ENCODE peak calls at places on chromosomes 2 and 18, in nine cellular contexts. T is mammary epithelial cell; I is CD8-positive, alpha-beta T cell; B is adrenal gland; N is cardiac muscle cell; F is aorta; R is MM.1S; L is transverse colon; W is pancreas. H is an unnamed sample. For H3K27me3, the result is how much of the 10 kb centered on the place peaks cover.

GRCh38 chr2:227608469-227609338 is 5.9 kb downstream of the SCYGR3 start:
- DNase-seq in T (no peak), I (no peak), B (no peak), N (no peak), F (no peak), R (peak), L (no peak), W (no peak), H (no peak)

GRCh38 chr2:143545059-143545458 is 415.8 kb downstream of the ARHGAP15 start:
- DNase-seq in T (no peak), I (no peak), B (no peak), N (no peak), F (no peak), R (no peak), L (no peak), W (no peak), H (no peak)

GRCh38 chr2:59458862-59459261 is 1094.6 kb downstream of the BCL11A start:
- DNase-seq in T (no peak), I (no peak), B (no peak), N (no peak), F (no peak), R (no peak), L (no peak), W (no peak), H (no peak)

GRCh38 chr2:28002181-28002580 is 111.7 kb downstream of the BABAM2 start:
- DNase-seq in T (no peak), I (no peak), B (no peak), N (no peak), F (no peak), R (no peak), L (no peak), W (no peak), H (no peak)

GRCh38 chr2:120862254-120863172 is 126.8 kb downstream of the GLI2 start:
- DNase-seq in T (no peak), I (no peak), B (no peak), N (no peak), F (no peak), R (no peak), L (no peak), W (peak), H (no peak)

GRCh38 chr2:205405752-205406151 is 276.5 kb upstream of the NRP2 start:
- DNase-seq in T (peak), I (no peak), B (no peak), N (peak), F (no peak), R (no peak), L (no peak), W (no peak), H (peak)

GRCh38 chr2:2095360-2096093 is 235.5 kb downstream of the MYT1L start:
- DNase-seq in T (no peak), I (no peak), B (no peak), N (no peak), F (no peak), R (no peak), L (no peak), W (no peak), H (no peak)

GRCh38 chr2:241255542-241256167 is 59.8 kb downstream of the HDLBP start:
- DNase-seq in T (no peak), I (no peak), B (peak), N (no peak), F (no peak), R (no peak), L (no peak), W (peak), H (no peak)

GRCh38 chr2:133342283-133342895 is 225.9 kb downstream of the NCKAP5 start:
- DNase-seq in T (no peak), I (no peak), B (no peak), N (no peak), F (no peak), R (no peak), L (no peak), W (no peak), H (no peak)

GRCh38 chr2:178530625-178531142 is 50.4 kb downstream of the PLEKHA3 start:
- DNase-seq in T (peak), I (no peak), B (no peak), N (no peak), F (no peak), R (peak), L (no peak), W (no peak), H (no peak)

GRCh38 chr18:494602-494983 is 5.9 kb downstream of the COLEC12 start:
- DNase-seq in T (no peak), I (no peak), B (no peak), N (peak), F (no peak), R (no peak), L (no peak), W (no peak), H (peak)

GRCh38 chr2:120912101-120912985 is 176.7 kb downstream of the GLI2 start:
- DNase-seq in T (no peak), I (no peak), B (no peak), N (peak), F (peak), R (no peak), L (peak), W (no peak), H (no peak)

GRCh38 chr2:128306081-128306930 is 12.4 kb downstream of the HS6ST1 start:
- DNase-seq in T (peak), I (no peak), B (peak), N (peak), F (peak), R (peak), L (peak), W (peak), H (peak)

GRCh38 chr2:240780023-240780831 is 39.8 kb downstream of the KIF1A start:
- DNase-seq in T (no peak), I (no peak), B (no peak), N (peak), F (no peak), R (no peak), L (no peak), W (no peak), H (no peak)

GRCh38 chr2:137992039-137992646 is 27.9 kb downstream of the HNMT start:
- DNase-seq in T (no peak), I (no peak), B (no peak), N (no peak), F (no peak), R (no peak), L (no peak), W (no peak), H (no peak)

GRCh38 chr2:126700677-126701076 is 44.7 kb downstream of the GYPC start:
- DNase-seq in T (no peak), I (no peak), B (no peak), N (peak), F (no peak), R (no peak), L (no peak), W (no peak), H (peak)

GRCh38 chr2:110101280-110101844 is 14.3 kb downstream of the MALL start:
- DNase-seq in T (peak), I (no peak), B (peak), N (peak), F (peak), R (no peak), L (peak), W (peak), H (peak)

GRCh38 chr2:163673522-163673921 is 62.3 kb downstream of the FIGN start:
- DNase-seq in T (no peak), I (no peak), B (no peak), N (no peak), F (no peak), R (no peak), L (no peak), W (no peak), H (no peak)

GRCh38 chr2:25808006-25808383 is 70.3 kb downstream of the ASXL2 start:
- DNase-seq in T (peak), I (no peak), B (no peak), N (no peak), F (no peak), R (no peak), L (no peak), W (no peak), H (no peak)

DNA sequence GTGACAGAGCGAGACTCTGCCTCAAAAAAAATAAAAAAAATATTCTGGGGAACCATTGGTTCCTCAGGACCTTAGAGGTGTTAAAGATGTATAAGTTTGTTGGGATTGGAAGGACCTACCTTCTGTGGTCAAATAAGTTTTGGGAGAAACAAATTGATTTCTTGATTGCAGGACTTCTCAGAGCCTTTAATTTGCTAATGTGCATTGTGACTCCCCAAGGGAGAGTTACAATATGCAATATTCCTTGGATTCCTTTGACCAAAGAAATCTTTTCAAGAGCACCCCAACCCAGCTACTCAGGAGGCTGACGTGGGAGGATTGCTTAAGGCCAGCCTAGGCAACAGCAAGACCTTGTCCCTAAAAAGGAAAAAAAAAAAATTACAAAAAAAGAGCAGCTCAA is 6.4 kb downstream of the NAGK start:
- DNase-seq in T (no peak), I (no peak), B (no peak), N (no peak), F (no peak), R (no peak), L (no peak), W (no peak), H (no peak)
- H3K4me3 ChIP-seq in T (no peak), I (no peak), B (no peak), N (no peak), F (no peak), R (no peak), L (no peak), W (no peak), H (no peak)

GRCh38 chr2:235224410-235224809 is 269.4 kb upstream of the AGAP1 start:
- DNase-seq in T (no peak), I (no peak), B (no peak), N (no peak), F (no peak), R (no peak), L (no peak), W (no peak), H (no peak)
- H3K27me3 ChIP-seq in T (under half), I (under half), B (under half), N (under half), F (under half), R (under half), L (under half), W (under half), H (under half)

GRCh38 chr2:221715783-221716386 is 143.8 kb upstream of the EPHA4 start:
- DNase-seq in T (no peak), I (no peak), B (no peak), N (no peak), F (no peak), R (no peak), L (no peak), W (no peak), H (no peak)

GRCh38 chr2:221710744-221711143 is 138.6 kb upstream of the EPHA4 start:
- DNase-seq in T (no peak), I (no peak), B (no peak), N (no peak), F (no peak), R (no peak), L (no peak), W (no peak), H (no peak)

DNA sequence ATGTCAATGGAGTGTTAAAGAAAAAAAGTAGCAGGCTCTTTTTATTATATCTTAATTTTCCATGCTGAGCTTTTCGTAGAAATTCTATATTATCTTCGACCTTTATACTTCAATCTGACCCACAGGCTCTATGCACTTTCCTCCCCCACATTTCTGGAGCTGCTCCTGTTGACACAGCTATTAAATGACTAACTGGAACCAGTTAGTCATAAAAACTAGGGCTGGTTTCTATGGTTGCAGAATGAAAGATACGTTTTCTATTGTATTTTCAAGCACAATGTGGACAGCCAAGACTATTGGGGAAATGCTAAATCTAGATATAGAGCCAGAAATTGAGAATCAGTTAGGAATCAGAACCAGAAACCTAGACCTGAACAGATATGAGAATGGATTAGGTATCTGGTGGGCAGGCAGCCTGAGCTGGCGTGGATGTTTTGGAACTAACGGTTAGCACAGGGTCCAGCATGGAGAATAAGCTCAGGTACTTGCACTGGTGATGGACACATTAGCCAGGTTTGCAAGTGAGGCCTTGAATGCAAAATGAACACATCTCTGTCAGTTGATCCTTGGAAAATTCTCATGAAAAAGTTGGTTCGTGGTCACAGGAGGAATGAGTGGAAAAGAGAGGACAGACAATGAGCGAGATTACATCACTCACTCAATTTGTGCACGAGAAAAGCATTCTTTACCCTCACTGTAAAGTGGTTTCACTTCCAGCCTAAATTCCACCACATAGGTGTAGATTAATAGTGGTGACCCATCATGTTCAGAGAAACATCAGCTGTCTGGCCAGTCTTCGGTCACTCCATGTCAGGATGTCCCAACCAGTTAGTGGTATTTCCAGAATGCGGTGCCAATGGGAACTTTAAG is 144.6 kb upstream of the EPHA4 start:
- DNase-seq in T (peak), I (no peak), B (no peak), N (no peak), F (no peak), R (no peak), L (peak), W (no peak), H (no peak)
- H3K27ac ChIP-seq in T (no peak), I (no peak), B (no peak), N (no peak), F (no peak), R (no peak), L (peak), W (no peak), H (no peak)

DNA sequence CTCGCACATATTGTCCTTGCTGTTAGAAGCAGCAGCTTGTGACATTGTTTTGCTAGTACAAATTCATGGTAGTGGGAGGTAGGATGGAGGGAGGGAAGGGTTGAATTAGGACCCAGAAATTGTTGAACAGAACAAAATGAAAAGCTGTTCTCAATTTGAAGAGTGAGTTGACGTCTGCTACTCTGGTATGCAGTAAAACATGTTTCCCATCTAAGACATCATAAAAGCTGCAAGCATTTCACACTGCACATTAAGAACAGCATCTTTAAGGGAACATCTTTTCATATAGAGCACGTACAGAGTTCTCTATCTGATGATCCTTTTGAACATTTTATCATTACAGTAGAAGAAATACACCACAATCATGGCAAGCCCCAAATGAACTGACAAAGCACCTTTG is 156.3 kb downstream of the RDH14 start:
- DNase-seq in T (no peak), I (no peak), B (no peak), N (no peak), F (no peak), R (no peak), L (no peak), W (no peak), H (no peak)
- H3K4me3 ChIP-seq in T (no peak), I (no peak), B (no peak), N (no peak), F (no peak), R (no peak), L (no peak), W (no peak), H (no peak)

DNA sequence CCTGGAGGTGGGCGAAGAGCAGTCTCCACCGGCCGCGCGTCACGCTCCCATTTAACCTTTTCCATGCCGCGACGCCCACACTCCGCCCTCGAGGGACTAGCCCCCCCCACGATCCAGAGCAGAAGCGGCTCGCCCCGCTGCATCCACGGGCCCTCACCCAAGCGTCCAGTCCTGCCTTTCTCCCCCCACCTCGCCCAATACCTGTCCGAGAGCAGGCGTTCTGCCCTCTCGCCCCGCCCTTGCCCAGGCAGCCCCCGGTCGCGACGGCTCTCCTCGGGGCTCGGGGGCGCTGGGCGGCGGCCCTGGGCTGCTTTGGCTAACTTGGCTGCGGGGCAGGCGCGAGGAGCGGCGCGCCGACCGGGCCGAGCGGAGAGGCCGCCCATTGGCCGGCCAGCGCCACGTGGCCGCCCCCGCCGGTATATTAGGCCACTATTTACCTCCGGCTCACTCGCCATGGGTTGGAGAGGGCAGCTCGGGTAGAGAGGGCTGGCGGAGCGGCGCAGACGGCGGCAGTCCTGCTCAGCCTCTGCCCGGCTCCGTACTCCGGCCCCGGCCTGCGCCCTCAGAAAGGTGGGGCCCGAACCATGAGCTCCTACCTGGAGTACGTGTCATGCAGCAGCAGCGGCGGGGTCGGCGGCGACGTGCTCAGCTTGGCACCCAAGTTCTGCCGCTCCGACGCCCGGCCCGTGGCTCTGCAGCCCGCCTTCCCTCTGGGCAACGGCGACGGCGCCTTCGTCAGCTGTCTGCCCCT is at the start of gene HOXD1:
- DNase-seq in T (no peak), I (no peak), B (peak), N (no peak), F (peak), R (peak), L (peak), W (peak), H (no peak)
- H3K27me3 ChIP-seq in T (under half), I (under half), B (under half), N (half or more), F (under half), R (under half), L (half or more), W (under half), H (half or more)

GRCh38 chr2:213763963-213764362 is 479.7 kb downstream of the SPAG16 start:
- DNase-seq in T (no peak), I (no peak), B (no peak), N (no peak), F (no peak), R (no peak), L (no peak), W (no peak), H (no peak)

GRCh38 chr2:213763358-213763757 is 479.1 kb downstream of the SPAG16 start:
- DNase-seq in T (peak), I (no peak), B (no peak), N (no peak), F (no peak), R (no peak), L (no peak), W (no peak), H (no peak)

GRCh38 chr2:213766465-213766891 is 482.2 kb downstream of the SPAG16 start:
- DNase-seq in T (peak), I (no peak), B (no peak), N (no peak), F (no peak), R (peak), L (no peak), W (no peak), H (no peak)

GRCh38 chr2:213764849-213765248 is 480.6 kb downstream of the SPAG16 start:
- DNase-seq in T (no peak), I (no peak), B (no peak), N (no peak), F (no peak), R (no peak), L (no peak), W (no peak), H (no peak)

GRCh38 chr2:213766062-213766461 is 481.8 kb downstream of the SPAG16 start:
- DNase-seq in T (no peak), I (no peak), B (no peak), N (no peak), F (no peak), R (no peak), L (no peak), W (no peak), H (no peak)
- H3K27ac ChIP-seq in T (no peak), I (no peak), B (no peak), N (peak), F (no peak), R (no peak), L (no peak), W (no peak), H (no peak)

GRCh38 chr2:148926291-148926961 is 51.4 kb downstream of the KIF5C start:
- DNase-seq in T (no peak), I (peak), B (peak), N (peak), F (no peak), R (peak), L (peak), W (peak), H (no peak)
- H3K4me3 ChIP-seq in T (no peak), I (peak), B (peak), N (no peak), F (no peak), R (peak), L (no peak), W (no peak), H (peak)

DNA sequence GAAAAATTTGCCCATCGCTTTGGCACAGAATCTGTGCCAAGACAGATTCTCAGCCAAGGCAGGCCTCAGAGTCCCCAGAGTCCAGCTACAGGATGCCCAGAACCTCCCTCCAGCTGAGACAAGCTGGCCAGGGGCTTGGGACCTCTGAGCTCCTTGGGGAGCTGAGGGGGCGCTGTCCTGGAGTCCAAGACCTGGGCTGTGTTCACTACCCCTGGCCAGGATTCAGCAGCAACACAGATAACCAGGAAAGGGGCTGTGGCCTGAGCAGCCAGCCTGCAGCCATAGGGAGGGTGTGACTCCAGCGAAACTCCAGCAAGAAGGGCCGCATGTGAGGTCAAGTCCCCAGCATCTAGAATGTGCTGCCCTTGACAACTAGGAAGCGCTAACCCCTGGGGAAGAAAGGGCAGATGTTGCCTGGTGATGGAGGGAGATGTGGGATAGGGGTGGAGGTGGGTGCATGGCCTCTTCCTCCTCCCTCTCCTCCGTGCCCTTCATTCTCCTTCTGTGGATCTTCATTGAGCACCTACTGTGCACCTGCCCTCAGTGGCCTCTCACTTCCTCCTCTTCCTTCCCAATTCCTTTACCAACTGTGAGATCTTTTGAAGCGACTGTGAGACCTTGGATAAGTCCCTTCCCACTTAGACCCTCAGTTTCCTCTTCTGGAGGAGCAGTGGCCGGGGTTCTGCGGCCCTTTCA is 7.7 kb upstream of the ARID5A start:
- DNase-seq in T (no peak), I (no peak), B (no peak), N (peak), F (peak), R (no peak), L (no peak), W (no peak), H (no peak)
- H3K27me3 ChIP-seq in T (under half), I (under half), B (under half), N (under half), F (under half), R (under half), L (under half), W (under half), H (under half)

GRCh38 chr2:47088371-47089082 is 66.6 kb downstream of the STPG4 start:
- DNase-seq in T (peak), I (no peak), B (no peak), N (peak), F (no peak), R (no peak), L (no peak), W (no peak), H (peak)
- H3K27ac ChIP-seq in T (peak), I (no peak), B (peak), N (peak), F (no peak), R (no peak), L (peak), W (peak), H (peak)

H was measured in brain microvascular endothelial cell.